ENCODE peak calls at places on chromosome 18, in nine cellular contexts. T is OCI-LY7; F is MM.1S; J is renal cortical epithelial cell; V is stomach; W is NCI-H2171; C is HT-29; O is activated T-cell treated with anti-CD3 and anti-CD28 coated beads, Interleukin-2, amount 50 U/mL, for 48 hours; E is LNCaP clone FGC. L is an unnamed sample.
A peak's percentile ranks its signal among the peaks of the same experiment; 100 is the strongest.

GRCh38 chr18:74990563-74991081 is 218.3 kb downstream of the PTGR3 start:
- DNase-seq in T (no peak), E (no peak), C (no peak), J (no peak), W (peak; percentile 69), V (no peak), F (no peak), O (no peak), L (peak; percentile 35)

GRCh38 chr18:31041346-31042067 is 1.0 kb downstream of the DSC3 start:
- DNase-seq in F (no peak), C (no peak), W (no peak), J (no peak), V (no peak), T (no peak), E (no peak), O (peak; percentile 14), L (no peak)

GRCh38 chr18:9673296-9674251 is 34.5 kb upstream of the RAB31 start:
- DNase-seq in C (peak; percentile 98), O (peak; percentile 60), F (peak; percentile 82), J (peak; percentile 100), E (peak; percentile 28), V (peak; percentile 74), T (peak; percentile 61), W (peak; percentile 16), L (peak; percentile 73)

GRCh38 chr18:32439802-32440201 is 30.9 kb downstream of the GAREM1 start:
- DNase-seq in J (no peak), W (peak; percentile 21), O (no peak), E (no peak), F (no peak), C (peak; percentile 24), V (no peak), T (peak; percentile 0), L (peak; percentile 51)

GRCh38 chr18:40346146-40346545 is 1608.9 kb upstream of the PIK3C3 start:
- DNase-seq in J (no peak), V (no peak), F (no peak), W (no peak), C (no peak), T (no peak), O (no peak), E (no peak), L (no peak)

GRCh38 chr18:3319399-3319798 is 57.5 kb downstream of the MYL12B start:
- DNase-seq in W (no peak), T (no peak), C (no peak), F (no peak), O (peak; percentile 53), J (no peak), V (no peak), E (no peak), L (no peak)

GRCh38 chr18:13272411-13272810 is 53.9 kb downstream of the LDLRAD4 start:
- DNase-seq in V (no peak), F (no peak), O (peak; percentile 14), J (no peak), E (no peak), W (no peak), T (no peak), C (no peak), L (no peak)

GRCh38 chr18:50638623-50639398 is 78.9 kb downstream of the MAPK4 start:
- DNase-seq in T (no peak), E (no peak), F (no peak), V (no peak), J (no peak), C (no peak), O (no peak), W (no peak), L (no peak)

GRCh38 chr18:57881818-57882413 is 78.8 kb upstream of the ATP8B1 start:
- DNase-seq in C (peak; percentile 81), F (peak; percentile 66), O (peak; percentile 65), V (peak; percentile 76), J (peak; percentile 70), T (peak; percentile 39), W (peak; percentile 56), E (peak; percentile 56), L (peak; percentile 83)

GRCh38 chr18:11950824-11951223 is 30.5 kb upstream of the IMPA2 start:
- DNase-seq in F (no peak), V (no peak), T (no peak), E (no peak), W (peak; percentile 15), J (no peak), C (no peak), O (no peak), L (no peak)

GRCh38 chr18:49100226-49100968 is 149.6 kb upstream of the SMAD7 start:
- DNase-seq in W (no peak), E (peak; percentile 53), J (peak; percentile 72), O (no peak), F (no peak), V (no peak), C (peak; percentile 70), T (no peak), L (no peak)

GRCh38 chr18:67456691-67457090 is 59.8 kb downstream of the DSEL start:
- DNase-seq in F (no peak), V (no peak), E (no peak), T (no peak), C (no peak), W (no peak), O (no peak), J (no peak), L (no peak)

GRCh38 chr18:79372461-79372860 is 23.3 kb upstream of the NFATC1 start:
- DNase-seq in T (no peak), C (no peak), F (no peak), J (no peak), E (no peak), W (no peak), V (no peak), O (no peak), L (no peak)

GRCh38 chr18:63161728-63162195 is 157.8 kb downstream of the BCL2 start:
- DNase-seq in E (no peak), F (peak; percentile 90), O (peak; percentile 83), W (no peak), J (peak; percentile 85), C (no peak), T (no peak), V (peak; percentile 62), L (peak; percentile 92)

GRCh38 chr18:6405237-6406074 is 9.3 kb downstream of the L3MBTL4 start:
- DNase-seq in J (peak; percentile 66), F (no peak), V (no peak), O (no peak), E (no peak), C (no peak), T (no peak), W (peak; percentile 76), L (no peak)

L was measured in RPMI8226.